ENCODE peak calls at places on chromosomes 4 and X, in six cellular contexts. X is MM.1S, V is PC-3, L is neural progenitor cell, O is HCT116, U is GM23248. S is an unnamed sample.

GRCh38 chr4:126627255-126627654 is 1005.5 kb upstream of the INTU start:
- DNase-seq in V (peak; percentile 20), X (no peak), L (peak; percentile 34), O (peak; percentile 8), U (peak; percentile 48), S (no peak)

GRCh38 chr4:142435599-142436235 is 410.4 kb downstream of the INPP4B start:
- DNase-seq in X (no peak), L (peak; percentile 83), V (no peak), U (no peak), O (no peak), S (no peak)

GRCh38 chr4:110631582-110632505 is 9.0 kb upstream of the PITX2 start:
- DNase-seq in U (peak; percentile 28), O (peak; percentile 68), X (peak; percentile 32), V (peak; percentile 80), L (peak; percentile 94), S (peak; percentile 83)

GRCh38 chrX:137792214-137792613 is 226.3 kb downstream of the ZIC3 start:
- DNase-seq in V (no peak), U (no peak), L (peak; percentile 3), O (no peak), X (no peak), S (no peak)

GRCh38 chr4:168978001-168978700 is 31.9 kb downstream of the CBR4 start:
- DNase-seq in O (no peak), U (peak; percentile 66), V (peak; percentile 14), L (no peak), X (no peak), S (no peak)

GRCh38 chr4:166091914-166092510 is 219.0 kb downstream of the TLL1 start:
- DNase-seq in X (peak; percentile 61), O (peak; percentile 15), U (peak; percentile 66), V (peak; percentile 64), L (peak; percentile 65), S (peak; percentile 64)

GRCh38 chr4:68283714-68284113 is 38.2 kb upstream of the TMPRSS11B start:
- DNase-seq in O (no peak), V (peak; percentile 60), X (no peak), U (no peak), L (no peak), S (no peak)

GRCh38 chrX:109826954-109827708 is 94.1 kb upstream of the ACSL4 start:
- DNase-seq in U (peak; percentile 81), X (no peak), O (no peak), L (no peak), V (peak; percentile 68), S (no peak)

GRCh38 chr4:147994076-147994475 is 262.2 kb downstream of the ARHGAP10 start:
- DNase-seq in V (no peak), U (no peak), O (no peak), L (no peak), X (no peak), S (no peak)

GRCh38 chrX:40746536-40746935 is 11.2 kb upstream of the MED14 start:
- DNase-seq in U (no peak), V (no peak), L (no peak), X (no peak), O (no peak), S (no peak)

GRCh38 chrX:150355898-150356297 is 7.2 kb upstream of the MAMLD1 start:
- DNase-seq in L (no peak), X (no peak), V (no peak), U (no peak), O (no peak), S (no peak)

GRCh38 chrX:150348365-150348764 is 14.8 kb upstream of the MAMLD1 start:
- DNase-seq in O (no peak), V (peak; percentile 51), L (peak; percentile 50), X (peak; percentile 62), U (peak; percentile 20), S (no peak)

GRCh38 chrX:150347471-150347870 is 15.6 kb upstream of the MAMLD1 start:
- DNase-seq in U (no peak), O (no peak), X (no peak), V (no peak), L (no peak), S (no peak)

GRCh38 chrX:150352114-150352513 is 11.0 kb upstream of the MAMLD1 start:
- DNase-seq in V (peak; percentile 41), U (peak; percentile 13), L (no peak), O (no peak), X (no peak), S (no peak)

DNA sequence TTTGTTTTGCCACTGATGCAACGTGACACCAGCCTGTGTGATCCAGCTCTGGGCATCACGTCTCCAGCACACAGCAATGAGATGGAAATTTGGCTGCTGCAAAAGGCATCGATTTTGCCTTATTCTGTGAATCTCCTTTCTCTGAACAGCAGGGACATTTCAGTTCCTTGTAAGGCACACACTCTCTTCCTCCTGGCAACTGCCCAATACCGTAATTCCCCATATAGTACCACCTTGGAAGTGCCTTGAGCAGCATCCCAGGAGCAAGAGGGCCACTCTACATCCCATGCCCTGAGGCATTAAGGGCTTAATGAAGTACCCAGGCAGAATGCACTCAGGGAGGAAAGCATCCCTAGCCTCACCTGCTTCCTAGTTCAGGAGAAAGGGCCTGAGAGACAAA is 10.5 kb upstream of the MAMLD1 start:
- DNase-seq in X (no peak), V (peak; percentile 20), O (no peak), U (no peak), L (no peak), S (no peak)
- TF ChIP-seq EZH2phosphoT487 in X (no peak), V (no peak), O (no peak), U (no peak), L (no peak), S (no peak)

GRCh38 chrX:119187298-119187697 is 48.8 kb upstream of the PGRMC1 start:
- DNase-seq in U (no peak), L (no peak), V (peak; percentile 8), X (peak; percentile 15), O (no peak), S (no peak)

GRCh38 chrX:119189115-119189514 is 47.0 kb upstream of the PGRMC1 start:
- DNase-seq in L (no peak), U (no peak), O (no peak), X (no peak), V (peak; percentile 20), S (no peak)

GRCh38 chrX:119189586-119189985 is 46.5 kb upstream of the PGRMC1 start:
- DNase-seq in X (no peak), V (no peak), O (no peak), U (peak; percentile 76), L (no peak), S (no peak)

GRCh38 chrX:119190736-119191282 is 45.3 kb upstream of the PGRMC1 start:
- DNase-seq in O (no peak), V (no peak), U (peak; percentile 78), L (no peak), X (no peak), S (no peak)

GRCh38 chrX:119190251-119190651 is 45.8 kb upstream of the PGRMC1 start:
- DNase-seq in L (no peak), X (no peak), V (no peak), O (no peak), U (peak; percentile 37), S (no peak)
- TF ChIP-seq EZH2phosphoT487 in L (no peak), X (no peak), V (no peak), O (no peak), U (no peak), S (no peak)

DNA sequence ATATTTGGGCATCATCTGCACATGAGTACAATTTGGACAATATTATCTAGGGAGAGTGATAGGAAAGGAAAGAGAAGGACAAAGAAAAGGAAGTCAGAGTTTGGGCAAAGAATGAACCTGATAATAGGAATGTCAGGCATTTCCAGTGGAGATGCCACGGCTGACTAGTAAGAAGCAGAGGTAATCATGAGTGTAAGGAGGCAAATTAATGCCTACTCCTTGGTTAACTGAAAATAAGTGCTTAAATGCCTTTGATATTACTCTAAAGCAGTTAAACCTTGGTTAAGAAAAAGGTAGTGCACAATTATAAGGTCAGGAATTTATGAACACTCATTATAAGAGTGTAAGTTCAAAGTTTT is 99.2 kb upstream of the DDIT4L start:
- DNase-seq in L (no peak), V (peak; percentile 22), X (no peak), U (peak; percentile 51), O (no peak), S (no peak)
- TF ChIP-seq EZH2phosphoT487 in L (no peak), V (no peak), X (no peak), U (no peak), O (no peak), S (no peak)

GRCh38 chr4:95122001-95122400 is 364.2 kb downstream of the BMPR1B start:
- DNase-seq in O (no peak), X (no peak), V (no peak), U (no peak), L (no peak), S (no peak)

GRCh38 chr4:95120456-95120855 is 362.7 kb downstream of the BMPR1B start:
- DNase-seq in V (no peak), U (no peak), L (no peak), O (no peak), X (no peak), S (no peak)

GRCh38 chr4:95129708-95130343 is 372.1 kb downstream of the BMPR1B start:
- DNase-seq in V (peak; percentile 97), O (peak; percentile 73), L (no peak), X (no peak), U (peak; percentile 99), S (no peak)

GRCh38 chr4:95129036-95129435 is 371.3 kb downstream of the BMPR1B start:
- DNase-seq in O (no peak), X (no peak), U (peak; percentile 2), L (no peak), V (no peak), S (no peak)

GRCh38 chr4:95124906-95125504 is 367.2 kb downstream of the BMPR1B start:
- DNase-seq in X (peak; percentile 32), L (peak; percentile 78), V (peak; percentile 70), U (peak; percentile 82), O (peak; percentile 56), S (peak; percentile 25)
- TF ChIP-seq EZH2phosphoT487 in X (no peak), L (no peak), V (no peak), U (no peak), O (no peak), S (no peak)

DNA sequence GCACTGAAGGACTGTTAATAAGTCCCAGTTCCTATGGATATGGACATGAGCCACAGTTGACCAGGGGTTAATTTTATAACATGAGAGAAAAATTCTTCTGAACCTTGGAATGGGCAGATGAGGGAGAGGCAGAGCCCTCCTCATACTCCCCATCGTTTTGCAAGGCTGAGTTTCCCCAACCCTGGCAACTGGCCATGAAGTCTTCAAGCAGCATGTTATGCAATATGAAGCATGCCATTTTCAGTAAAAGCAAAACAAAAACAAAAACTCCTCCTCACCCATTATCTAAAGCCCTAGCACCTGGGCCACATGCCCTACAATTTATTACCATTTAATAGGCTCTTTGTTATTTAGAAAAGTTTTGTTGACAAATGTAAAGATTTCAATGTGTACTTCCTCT is 64.5 kb downstream of the GPC4 start:
- DNase-seq in V (no peak), L (no peak), U (peak; percentile 17), O (no peak), X (no peak), S (no peak)
- TF ChIP-seq EZH2phosphoT487 in V (no peak), L (no peak), U (no peak), O (no peak), X (no peak), S (no peak)

GRCh38 chr4:123555500-123556273 is 159.1 kb downstream of the SPRY1 start:
- DNase-seq in U (peak; percentile 68), X (no peak), O (no peak), L (no peak), V (peak; percentile 70), S (no peak)
- TF ChIP-seq EZH2phosphoT487 in U (no peak), X (no peak), O (no peak), L (no peak), V (no peak), S (no peak)

GRCh38 chrX:141176586-141177451 is at the start of gene LDOC1:
- DNase-seq in L (peak; percentile 93), V (peak; percentile 89), U (peak; percentile 70), X (peak; percentile 76), O (no peak), S (no peak)
- TF ChIP-seq EZH2phosphoT487 in L (no peak), V (no peak), U (no peak), X (no peak), O (no peak), S (no peak)